ENCODE peak calls at places on chromosomes 5 and 9, in six cellular contexts. H is NCI-H2171 treated with DMSO at 0.1 percent for 48 hours, G is retina, F is heart left ventricle, E is HT-29, P is AG10803. J is an unnamed sample.

GRCh38 chr5:45796959-45797553 is 100.9 kb upstream of the HCN1 start:
- DNase-seq in H (peak; percentile 59), G (no peak), F (no peak), E (peak; percentile 56), P (no peak), J (no peak)

GRCh38 chr9:100066539-100066938 is 32.3 kb downstream of the ERP44 start:
- DNase-seq in H (peak; percentile 52), G (peak; percentile 45), F (no peak), E (no peak), P (peak; percentile 11), J (no peak)

GRCh38 chr5:174520420-174521396 is 203.7 kb upstream of the MSX2 start:
- DNase-seq in H (no peak), G (peak; percentile 42), F (no peak), E (no peak), P (no peak), J (no peak)

GRCh38 chr5:171821286-171821685 is 35.7 kb downstream of the SMIM23 start:
- DNase-seq in H (no peak), G (no peak), F (no peak), E (no peak), P (no peak), J (no peak)

GRCh38 chr5:147393866-147394265 is 116.0 kb downstream of the DPYSL3 start:
- DNase-seq in H (no peak), G (no peak), F (no peak), E (no peak), P (no peak), J (no peak)

GRCh38 chr5:128062172-128062746 is 21.3 kb upstream of the SLC12A2 start:
- DNase-seq in H (no peak), G (no peak), F (no peak), E (no peak), P (peak; percentile 87), J (no peak)

GRCh38 chr5:139658928-139659667 is 10.9 kb downstream of the CXXC5 start:
- DNase-seq in H (peak; percentile 46), G (no peak), F (peak; percentile 77), E (peak; percentile 52), P (peak; percentile 77), J (peak; percentile 95)

GRCh38 chr5:1378096-1378495 is 33.2 kb upstream of the CLPTM1L start:
- DNase-seq in H (no peak), G (no peak), F (no peak), E (no peak), P (no peak), J (no peak)

GRCh38 chr5:169856571-169856970 is 123.7 kb downstream of the INSYN2B start:
- DNase-seq in H (no peak), G (no peak), F (no peak), E (no peak), P (peak; percentile 85), J (no peak)

J was measured in osteocyte.